ENCODE peak calls at places on chromosome 22, in four cellular contexts. N, R, U and E are unnamed samples.

GRCh38 chr22:28021116-28021997 is 102.3 kb upstream of the PITPNB start:
- DNase-seq in N (no peak), R (peak; percentile 2), U (no peak), E (no peak)

GRCh38 chr22:24450600-24450999 is 23.2 kb downstream of the ADORA2A start:
- DNase-seq in N (no peak), R (no peak), U (no peak), E (no peak)

GRCh38 chr22:17724678-17725464 is 49.4 kb downstream of the BID start:
- DNase-seq in N (no peak), R (no peak), U (no peak), E (no peak)

GRCh38 chr22:38706101-38706884 is 549 bp downstream of the GTPBP1 start:
- DNase-seq in N (peak; percentile 27), R (peak; percentile 43), U (peak; percentile 16), E (peak; percentile 77)

GRCh38 chr22:30249049-30250038 is 2.8 kb upstream of the LIF start:
- DNase-seq in N (no peak), R (peak; percentile 68), U (no peak), E (peak; percentile 74)

GRCh38 chr22:28955817-28956216 is 72.4 kb downstream of the ZNRF3 start:
- DNase-seq in N (no peak), R (no peak), U (no peak), E (no peak)

GRCh38 chr22:40898850-40899357 is 37.0 kb upstream of the DNAJB7 start:
- DNase-seq in N (peak; percentile 67), R (no peak), U (no peak), E (no peak)

GRCh38 chr22:21445437-21446127 is 21.6 kb upstream of the TMEM191C start:
- DNase-seq in N (no peak), R (peak; percentile 3), U (no peak), E (peak; percentile 50)

GRCh38 chr22:27867114-27867957 is 51.7 kb downstream of the PITPNB start:
- DNase-seq in N (no peak), R (no peak), U (no peak), E (no peak)

GRCh38 chr22:40479887-40480538 is 109.6 kb downstream of the SGSM3 start:
- DNase-seq in N (peak; percentile 40), R (no peak), U (no peak), E (no peak)

GRCh38 chr22:40714514-40714966 is 35.3 kb downstream of the MCHR1 start:
- DNase-seq in N (peak; percentile 68), R (no peak), U (no peak), E (peak; percentile 11)

GRCh38 chr22:43811777-43812148 is 342 bp downstream of the EFCAB6 start:
- DNase-seq in N (peak; percentile 61), R (no peak), U (no peak), E (no peak)

GRCh38 chr22:20583471-20583922 is 76.1 kb downstream of the MED15 start:
- DNase-seq in N (no peak), R (peak; percentile 58), U (no peak), E (no peak)

GRCh38 chr22:48719978-48720661 is 1107.6 kb downstream of the BRD1 start:
- DNase-seq in N (no peak), R (no peak), U (no peak), E (no peak)

GRCh38 chr22:31212783-31213626 is 907 bp downstream of the LIMK2 start:
- DNase-seq in N (no peak), R (peak; percentile 27), U (no peak), E (no peak)

GRCh38 chr22:48592488-48592887 is 1235.2 kb downstream of the BRD1 start:
- DNase-seq in N (no peak), R (no peak), U (no peak), E (no peak)

GRCh38 chr22:17121235-17122195 is at the start of gene TMEM121B:
- DNase-seq in N (peak; percentile 59), R (peak; percentile 85), U (no peak), E (peak; percentile 86)

GRCh38 chr22:38751422-38752346 is 4.1 kb downstream of the SUN2 start:
- DNase-seq in N (no peak), R (no peak), U (peak; percentile 41), E (peak; percentile 89)

GRCh38 chr22:27347951-27348350 is 453.6 kb downstream of the MN1 start:
- DNase-seq in N (no peak), R (no peak), U (no peak), E (no peak)

GRCh38 chr22:39926175-39927152 is 25.6 kb downstream of the GRAP2 start:
- DNase-seq in N (no peak), R (no peak), U (no peak), E (no peak)

GRCh38 chr22:32258791-32259190 is 3.6 kb upstream of the SLC5A4 start:
- DNase-seq in N (no peak), R (no peak), U (no peak), E (no peak)

GRCh38 chr22:17199131-17199731 is 20.0 kb downstream of the ADA2 start:
- DNase-seq in N (peak; percentile 16), R (peak; percentile 80), U (no peak), E (peak; percentile 45)

GRCh38 chr22:48306284-48306683 is 1521.4 kb downstream of the BRD1 start:
- DNase-seq in N (no peak), R (no peak), U (no peak), E (no peak)

GRCh38 chr22:39997939-39998726 is 3.4 kb downstream of the FAM83F start:
- DNase-seq in N (peak; percentile 36), R (peak; percentile 17), U (no peak), E (no peak)

GRCh38 chr22:40204331-40205116 is 26.8 kb downstream of the TNRC6B start:
- DNase-seq in N (peak; percentile 73), R (no peak), U (no peak), E (no peak)

GRCh38 chr22:32482708-32483107 is 8.1 kb downstream of the FBXO7 start:
- DNase-seq in N (peak; percentile 22), R (no peak), U (no peak), E (no peak)

GRCh38 chr22:35404176-35404575 is 4.2 kb downstream of the MCM5 start:
- DNase-seq in N (no peak), R (no peak), U (no peak), E (no peak)

GRCh38 chr22:35399678-35400334 is at the start of gene MCM5:
- DNase-seq in N (peak; percentile 96), R (peak; percentile 98), U (peak; percentile 91), E (peak; percentile 99)

GRCh38 chr22:35403356-35403755 is 3.4 kb downstream of the MCM5 start:
- DNase-seq in N (no peak), R (no peak), U (no peak), E (no peak)

GRCh38 chr22:35400335-35400680 is 368 bp downstream of the MCM5 start:
- DNase-seq in N (no peak), R (no peak), U (no peak), E (no peak)

GRCh38 chr22:35401863-35402262 is 1.9 kb downstream of the MCM5 start:
- DNase-seq in N (no peak), R (no peak), U (no peak), E (no peak)
- H3K4me3 ChIP-seq in N (no peak overlapping the region), R (no peak overlapping the region), U (no peak overlapping the region), E (no peak overlapping the region)

DNA sequence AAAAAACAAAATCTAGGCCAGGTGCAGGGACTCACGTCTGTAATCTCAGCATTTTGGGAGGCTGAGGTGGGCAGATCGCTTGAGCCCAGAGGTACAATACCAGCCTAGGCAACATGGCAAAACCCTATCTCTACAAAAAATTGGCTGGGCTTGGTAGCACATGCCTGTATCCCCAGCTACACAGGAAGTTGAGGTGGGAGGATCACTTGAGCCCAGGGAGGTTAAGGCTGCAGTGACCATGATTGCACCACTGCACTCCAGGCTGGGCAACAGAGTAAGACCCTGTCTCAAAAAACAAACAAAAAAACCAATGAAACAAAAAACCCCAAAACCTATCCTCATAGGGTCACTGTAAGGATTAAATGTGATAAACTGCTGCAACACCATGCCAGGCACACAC is 32.9 kb downstream of the HIRA start:
- DNase-seq in N (no peak), R (no peak), U (no peak), E (no peak)
- H3K36me3 ChIP-seq in N (peaks cover 49% of the 10 kb centered on the region), R (peaks cover 33% of the 10 kb centered on the region), U (peaks cover 85% of the 10 kb centered on the region), E (peaks cover 3% of the 10 kb centered on the region)

GRCh38 chr22:45284705-45285305 is at the start of gene UPK3A:
- DNase-seq in N (no peak), R (peak; percentile 42), U (no peak), E (peak; percentile 79)

GRCh38 chr22:45280995-45281394 is 3.8 kb upstream of the UPK3A start:
- DNase-seq in N (no peak), R (no peak), U (no peak), E (no peak)

GRCh38 chr22:45286854-45287551 is 2.3 kb downstream of the UPK3A start:
- DNase-seq in N (no peak), R (no peak), U (no peak), E (no peak)

GRCh38 chr22:45290410-45290936 is 5.7 kb downstream of the UPK3A start:
- DNase-seq in N (peak; percentile 83), R (no peak), U (no peak), E (peak; percentile 33)

DNA sequence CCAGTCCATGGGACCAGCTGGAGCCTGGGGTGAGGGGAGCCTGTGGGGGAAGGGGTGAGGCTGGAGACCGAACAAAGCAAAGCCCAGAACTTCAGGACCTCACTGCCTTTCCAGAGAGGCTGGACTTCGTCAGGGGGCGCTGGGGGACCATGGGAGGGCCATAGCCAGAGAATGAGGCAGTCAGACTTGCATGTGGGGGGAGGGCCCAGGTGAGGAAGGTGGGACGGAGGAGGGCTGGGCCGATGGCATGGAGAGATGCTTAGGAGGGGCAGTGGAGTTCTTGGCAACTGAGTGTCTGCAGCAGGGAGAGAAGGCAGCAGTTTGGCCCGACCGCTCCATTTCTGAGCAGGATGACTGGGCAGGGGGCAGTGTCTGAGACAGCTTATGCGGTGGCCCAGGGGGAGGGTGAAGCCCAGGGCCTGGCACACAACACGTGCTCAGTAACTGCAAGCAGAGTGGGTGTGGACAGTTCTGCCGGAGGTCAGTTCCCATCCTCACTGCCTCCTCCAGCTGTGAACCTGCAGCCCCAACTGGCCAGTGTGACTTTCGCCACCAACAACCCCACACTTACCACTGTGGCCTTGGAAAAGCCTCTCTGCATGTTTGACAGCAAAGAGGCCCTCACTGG is 796 bp downstream of the UPK3A start:
- DNase-seq in N (no peak), R (no peak), U (no peak), E (no peak)
- H3K4me1 ChIP-seq in N (peaks cover 7% of the 10 kb centered on the region), R (peaks cover 32% of the 10 kb centered on the region), U (peaks cover 27% of the 10 kb centered on the region), E (no peaks in the 10 kb centered on the region)

GRCh38 chr22:36331306-36331911 is 56.4 kb downstream of the MYH9 start:
- DNase-seq in N (peak; percentile 98), R (peak; percentile 85), U (peak; percentile 61), E (peak; percentile 74)

GRCh38 chr22:36333632-36334031 is 54.1 kb downstream of the MYH9 start:
- DNase-seq in N (no peak), R (no peak), U (no peak), E (no peak)

GRCh38 chr22:36330655-36331305 is 57.0 kb downstream of the MYH9 start:
- DNase-seq in N (peak; percentile 63), R (peak; percentile 80), U (no peak), E (no peak)

GRCh38 chr22:36332623-36333331 is 55.0 kb downstream of the MYH9 start:
- DNase-seq in N (peak; percentile 83), R (no peak), U (no peak), E (no peak)

DNA sequence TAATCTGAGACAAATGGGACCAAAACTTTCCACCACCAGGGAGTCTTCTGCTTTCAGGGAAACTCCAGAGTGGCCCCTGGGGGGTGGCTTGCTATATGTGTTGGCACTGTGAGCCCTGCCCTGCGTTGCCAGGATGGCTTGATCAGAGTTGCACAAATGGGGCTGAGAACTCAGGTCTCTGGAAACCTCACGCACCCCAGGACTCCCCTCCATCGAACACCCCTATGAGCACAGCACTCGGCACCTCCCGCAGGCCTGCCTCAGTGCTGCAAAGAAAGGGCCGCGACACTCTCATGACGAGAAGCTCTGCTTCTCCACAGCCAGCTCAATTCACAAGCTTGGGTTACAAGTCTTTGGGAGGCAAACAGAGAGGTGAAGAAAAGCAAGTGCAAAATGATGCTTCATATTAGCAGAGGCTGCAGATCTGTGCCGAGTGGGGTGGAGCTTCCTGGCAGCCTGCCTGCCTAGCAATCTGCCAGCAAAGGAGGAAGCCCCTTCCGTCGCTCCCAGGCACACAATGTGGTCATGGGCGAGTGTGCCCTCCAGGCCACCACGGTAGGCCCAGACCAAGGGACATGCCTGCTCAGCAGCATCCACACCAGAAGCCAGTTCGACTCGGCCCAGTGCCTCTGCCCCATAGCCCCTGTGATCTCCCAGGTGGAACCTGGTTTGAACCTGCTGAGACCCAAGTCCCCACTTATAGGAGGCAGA is 55.7 kb downstream of the MYH9 start:
- DNase-seq in N (peak; percentile 49), R (peak; percentile 76), U (no peak), E (peak; percentile 78)
- H3K4me3 ChIP-seq in N (no peak overlapping the region), R (peak overlapping the region; percentile 11), U (peak overlapping the region; percentile 41), E (peak overlapping the region; percentile 29)